ENCODE peak calls at places on chromosomes 6 and 20, in ten cellular contexts. V, Z, D, A, H, O, G, S, N and U are unnamed samples.

GRCh38 chr6:111880181-111880944 is 7.1 kb upstream of the FYN start:
- DNase-seq in H (no peak), S (no peak), O (no peak), G (peak), A (no peak), Z (no peak), V (peak), D (peak), N (no peak), U (peak)

GRCh38 chr6:120826253-120826652 is 508.0 kb downstream of the TBC1D32 start:
- DNase-seq in D (no peak), A (no peak), Z (no peak), V (no peak), G (peak), O (peak), S (peak), H (no peak), N (no peak), U (no peak)

GRCh38 chr20:48921883-48922867 is 664 bp downstream of the ARFGEF2 start:
- DNase-seq in H (no peak), O (peak), N (peak), A (no peak), V (no peak), S (peak), D (peak), Z (no peak), G (peak), U (no peak)

GRCh38 chr6:137001287-137001976 is 43.3 kb downstream of the IL20RA start:
- DNase-seq in A (no peak), V (no peak), D (no peak), H (no peak), O (no peak), S (peak), Z (no peak), G (peak), N (no peak), U (no peak)

GRCh38 chr20:32458061-32458836 is 100.1 kb downstream of the ASXL1 start:
- DNase-seq in O (no peak), H (no peak), V (no peak), Z (no peak), A (no peak), S (no peak), G (no peak), N (no peak), D (no peak), U (no peak)

GRCh38 chr6:108156180-108156937 is 9.5 kb upstream of the NR2E1 start:
- DNase-seq in O (no peak), S (peak), H (no peak), N (no peak), Z (no peak), V (no peak), G (no peak), A (no peak), D (no peak), U (no peak)

GRCh38 chr6:36120539-36120938 is 9.8 kb upstream of the MAPK13 start:
- DNase-seq in S (no peak), G (no peak), Z (peak), H (peak), V (no peak), D (no peak), N (no peak), A (no peak), O (no peak), U (no peak)

GRCh38 chr6:157240059-157240959 is 83.0 kb downstream of the TMEM242 start:
- DNase-seq in O (no peak), V (peak), A (no peak), G (peak), H (no peak), D (peak), S (peak), N (no peak), Z (no peak), U (peak)

GRCh38 chr6:39153766-39154397 is 38.9 kb upstream of the SAYSD1 start:
- DNase-seq in D (no peak), S (no peak), V (no peak), H (no peak), O (no peak), N (no peak), A (no peak), G (no peak), Z (no peak), U (no peak)

GRCh38 chr20:58271596-58272460 is 37.7 kb upstream of the RAB22A start:
- DNase-seq in G (no peak), Z (no peak), D (no peak), N (no peak), H (no peak), S (no peak), V (no peak), O (no peak), A (no peak), U (no peak)

GRCh38 chr20:63653974-63654680 is 903 bp upstream of the STMN3 start:
- DNase-seq in Z (no peak), N (no peak), V (no peak), O (no peak), S (peak), D (no peak), G (no peak), A (no peak), H (no peak), U (no peak)

GRCh38 chr20:32218156-32218900 is 10.6 kb downstream of the POFUT1 start:
- DNase-seq in S (no peak), A (no peak), D (no peak), V (no peak), Z (no peak), O (no peak), G (no peak), N (no peak), H (no peak), U (no peak)

GRCh38 chr20:16576219-16576618 is 3.0 kb upstream of the KIF16B start:
- DNase-seq in G (no peak), Z (no peak), H (no peak), A (no peak), V (no peak), N (no peak), O (no peak), D (no peak), S (no peak), U (no peak)

GRCh38 chr6:36387440-36388303 is at the start of gene ETV7:
- DNase-seq in O (no peak), Z (peak), G (peak), D (no peak), H (no peak), S (peak), N (no peak), A (no peak), V (peak), U (no peak)

GRCh38 chr20:16803965-16804792 is 56.0 kb downstream of the OTOR start:
- DNase-seq in S (peak), H (peak), Z (no peak), A (no peak), V (peak), N (peak), D (peak), O (peak), G (peak), U (no peak)

GRCh38 chr6:170151235-170152110 is 139.4 kb downstream of the DLL1 start:
- DNase-seq in A (no peak), D (no peak), O (no peak), N (no peak), V (no peak), S (peak), Z (no peak), H (no peak), G (no peak), U (no peak)

GRCh38 chr6:47587503-47587902 is 109.9 kb downstream of the CD2AP start:
- DNase-seq in V (peak), D (peak), A (no peak), G (no peak), N (no peak), O (no peak), S (no peak), Z (no peak), H (no peak), U (no peak)

GRCh38 chr6:166505133-166505905 is 81.2 kb downstream of the RAMACL start:
- DNase-seq in G (no peak), H (no peak), S (no peak), N (no peak), O (no peak), A (no peak), V (no peak), D (no peak), Z (no peak), U (no peak)

GRCh38 chr20:48957053-48957481 is 35.6 kb downstream of the ARFGEF2 start:
- DNase-seq in A (no peak), G (peak), O (no peak), V (peak), N (no peak), D (no peak), Z (no peak), S (no peak), H (no peak), U (no peak)

GRCh38 chr6:131182991-131183425 is 47.7 kb downstream of the AKAP7 start:
- DNase-seq in D (no peak), H (peak), S (peak), O (peak), A (no peak), N (peak), Z (no peak), G (peak), V (peak), U (peak)

GRCh38 chr6:113361014-113361645 is 496.0 kb upstream of the MARCKS start:
- DNase-seq in N (no peak), O (no peak), H (no peak), A (no peak), G (peak), D (peak), V (peak), S (no peak), Z (no peak), U (no peak)

GRCh38 chr6:63571382-63571882 is 848 bp upstream of the LOC128125822 start:
- DNase-seq in V (no peak), S (no peak), G (no peak), O (no peak), H (no peak), A (no peak), N (no peak), Z (no peak), D (no peak), U (no peak)

GRCh38 chr6:163463180-163463579 is 48.7 kb downstream of the QKI start:
- DNase-seq in A (no peak), H (no peak), N (no peak), O (no peak), D (no peak), G (no peak), V (no peak), S (no peak), Z (no peak), U (no peak)

GRCh38 chr20:24149881-24150307 is 161.3 kb upstream of the GGTLC1 start:
- DNase-seq in A (no peak), D (no peak), S (peak), N (no peak), G (peak), O (no peak), V (no peak), H (no peak), Z (no peak), U (no peak)

GRCh38 chr6:1611572-1612385 is 2.1 kb downstream of the FOXC1 start:
- DNase-seq in A (peak), S (peak), O (no peak), N (no peak), H (peak), D (no peak), V (peak), Z (no peak), G (peak), U (no peak)

GRCh38 chr20:57030611-57031600 is 235.5 kb downstream of the BMP7 start:
- DNase-seq in H (no peak), D (peak), G (no peak), Z (no peak), O (no peak), N (no peak), S (peak), A (no peak), V (no peak), U (no peak)

GRCh38 chr6:73766040-73766439 is 70.0 kb downstream of the CD109 start:
- DNase-seq in A (no peak), H (no peak), G (no peak), D (no peak), S (no peak), Z (no peak), N (no peak), V (no peak), O (no peak), U (no peak)

GRCh38 chr6:57305754-57306153 is 11.7 kb upstream of the PRIM2 start:
- DNase-seq in S (no peak), O (no peak), Z (no peak), G (no peak), V (peak), N (no peak), A (no peak), H (no peak), D (no peak), U (no peak)

GRCh38 chr20:3307078-3307477 is 68.1 kb upstream of the SLC4A11 start:
- DNase-seq in H (no peak), D (no peak), O (no peak), S (no peak), V (no peak), A (no peak), Z (no peak), G (peak), N (no peak), U (no peak)

GRCh38 chr20:8675896-8676295 is 393.0 kb upstream of the PLCB4 start:
- DNase-seq in N (no peak), O (no peak), G (no peak), V (no peak), A (no peak), Z (no peak), H (no peak), D (no peak), S (no peak), U (no peak)

GRCh38 chr6:111096246-111096645 is 8.9 kb downstream of the SLC16A10 start:
- DNase-seq in D (no peak), V (no peak), Z (peak), N (no peak), A (no peak), G (no peak), S (no peak), H (no peak), O (no peak), U (no peak)